ENCODE peak calls at places on chromosomes 6 and 20, in eight cellular contexts. One of them, this sample, is unnamed.

GRCh38 chr6:7471171-7471570 is 70.3 kb upstream of the DSP start:
- DNase-seq in omental fat pad: no peak
- DNase-seq in tibial artery: no peak
- DNase-seq in hepatocyte: no peak
- DNase-seq in lung: no peak
- DNase-seq in prostate gland: no peak
- DNase-seq in neural crest cell: no peak
- DNase-seq in uterus: no peak
- DNase-seq in this sample: no peak

GRCh38 chr20:54132612-54133433 is 41.0 kb downstream of the CYP24A1 start:
- DNase-seq in omental fat pad: peak
- DNase-seq in tibial artery: no peak
- DNase-seq in hepatocyte: peak
- DNase-seq in lung: peak
- DNase-seq in prostate gland: peak
- DNase-seq in neural crest cell: no peak
- DNase-seq in uterus: peak
- DNase-seq in this sample: no peak

GRCh38 chr6:43952746-43953145 is 174.5 kb downstream of the MRPL14 start:
- DNase-seq in omental fat pad: no peak
- DNase-seq in tibial artery: no peak
- DNase-seq in hepatocyte: no peak
- DNase-seq in lung: no peak
- DNase-seq in prostate gland: no peak
- DNase-seq in neural crest cell: no peak
- DNase-seq in uterus: no peak
- DNase-seq in this sample: no peak

GRCh38 chr20:34043025-34043424 is 49.3 kb downstream of the RALY start:
- DNase-seq in omental fat pad: no peak
- DNase-seq in tibial artery: no peak
- DNase-seq in hepatocyte: no peak
- DNase-seq in lung: no peak
- DNase-seq in prostate gland: no peak
- DNase-seq in neural crest cell: no peak
- DNase-seq in uterus: no peak
- DNase-seq in this sample: no peak

GRCh38 chr6:300026-300425 is 7.7 kb downstream of the DUSP22 start:
- DNase-seq in omental fat pad: no peak
- DNase-seq in tibial artery: no peak
- DNase-seq in hepatocyte: no peak
- DNase-seq in lung: no peak
- DNase-seq in prostate gland: no peak
- DNase-seq in neural crest cell: no peak
- DNase-seq in uterus: no peak
- DNase-seq in this sample: no peak

GRCh38 chr6:11196511-11197174 is 35.8 kb downstream of the NEDD9 start:
- DNase-seq in omental fat pad: no peak
- DNase-seq in tibial artery: no peak
- DNase-seq in hepatocyte: no peak
- DNase-seq in lung: no peak
- DNase-seq in prostate gland: no peak
- DNase-seq in neural crest cell: no peak
- DNase-seq in uterus: no peak
- DNase-seq in this sample: no peak

GRCh38 chr6:13573255-13573654 is 1.1 kb upstream of the SIRT5 start:
- DNase-seq in omental fat pad: no peak
- DNase-seq in tibial artery: no peak
- DNase-seq in hepatocyte: no peak
- DNase-seq in lung: no peak
- DNase-seq in prostate gland: no peak
- DNase-seq in neural crest cell: no peak
- DNase-seq in uterus: no peak
- DNase-seq in this sample: no peak

GRCh38 chr6:148611213-148611612 is 135.6 kb upstream of the UST start:
- DNase-seq in omental fat pad: no peak
- DNase-seq in tibial artery: peak
- DNase-seq in hepatocyte: peak
- DNase-seq in lung: peak
- DNase-seq in prostate gland: peak
- DNase-seq in neural crest cell: no peak
- DNase-seq in uterus: peak
- DNase-seq in this sample: no peak

GRCh38 chr6:75149253-75149652 is 56.6 kb downstream of the COL12A1 start:
- DNase-seq in omental fat pad: no peak
- DNase-seq in tibial artery: no peak
- DNase-seq in hepatocyte: no peak
- DNase-seq in lung: no peak
- DNase-seq in prostate gland: no peak
- DNase-seq in neural crest cell: no peak
- DNase-seq in uterus: no peak
- DNase-seq in this sample: no peak

GRCh38 chr6:159953091-159953581 is 15.7 kb upstream of the IGF2R start:
- DNase-seq in omental fat pad: no peak
- DNase-seq in tibial artery: peak
- DNase-seq in hepatocyte: peak
- DNase-seq in lung: peak
- DNase-seq in prostate gland: no peak
- DNase-seq in neural crest cell: no peak
- DNase-seq in uterus: peak
- DNase-seq in this sample: no peak

GRCh38 chr6:1987640-1988039 is 257.8 kb downstream of the GMDS start:
- DNase-seq in omental fat pad: no peak
- DNase-seq in tibial artery: no peak
- DNase-seq in hepatocyte: no peak
- DNase-seq in lung: no peak
- DNase-seq in prostate gland: no peak
- DNase-seq in neural crest cell: no peak
- DNase-seq in uterus: no peak
- DNase-seq in this sample: no peak

GRCh38 chr6:158567871-158568401 is 8.0 kb downstream of the TMEM181 start:
- DNase-seq in omental fat pad: no peak
- DNase-seq in tibial artery: no peak
- DNase-seq in hepatocyte: no peak
- DNase-seq in lung: no peak
- DNase-seq in prostate gland: no peak
- DNase-seq in neural crest cell: no peak
- DNase-seq in uterus: no peak
- DNase-seq in this sample: no peak

GRCh38 chr20:61436268-61436667 is 184.2 kb downstream of the CDH4 start:
- DNase-seq in omental fat pad: no peak
- DNase-seq in tibial artery: no peak
- DNase-seq in hepatocyte: no peak
- DNase-seq in lung: no peak
- DNase-seq in prostate gland: no peak
- DNase-seq in neural crest cell: no peak
- DNase-seq in uterus: no peak
- DNase-seq in this sample: no peak

GRCh38 chr6:5730586-5731263 is 276.0 kb downstream of the NRN1 start:
- DNase-seq in omental fat pad: no peak
- DNase-seq in tibial artery: no peak
- DNase-seq in hepatocyte: no peak
- DNase-seq in lung: no peak
- DNase-seq in prostate gland: no peak
- DNase-seq in neural crest cell: no peak
- DNase-seq in uterus: peak
- DNase-seq in this sample: no peak

GRCh38 chr6:22445946-22446345 is 123.4 kb upstream of the HDGFL1 start:
- DNase-seq in omental fat pad: no peak
- DNase-seq in tibial artery: no peak
- DNase-seq in hepatocyte: no peak
- DNase-seq in lung: no peak
- DNase-seq in prostate gland: no peak
- DNase-seq in neural crest cell: no peak
- DNase-seq in uterus: no peak
- DNase-seq in this sample: no peak

GRCh38 chr6:113574147-113574546 is 283.0 kb upstream of the MARCKS start:
- DNase-seq in omental fat pad: no peak
- DNase-seq in tibial artery: no peak
- DNase-seq in hepatocyte: no peak
- DNase-seq in lung: no peak
- DNase-seq in prostate gland: no peak
- DNase-seq in neural crest cell: no peak
- DNase-seq in uterus: no peak
- DNase-seq in this sample: no peak

GRCh38 chr6:113570176-113570575 is 287.0 kb upstream of the MARCKS start:
- DNase-seq in omental fat pad: no peak
- DNase-seq in tibial artery: no peak
- DNase-seq in hepatocyte: no peak
- DNase-seq in lung: no peak
- DNase-seq in prostate gland: no peak
- DNase-seq in neural crest cell: no peak
- DNase-seq in uterus: no peak
- DNase-seq in this sample: no peak

GRCh38 chr6:113565306-113565705 is 291.8 kb upstream of the MARCKS start:
- DNase-seq in omental fat pad: no peak
- DNase-seq in tibial artery: no peak
- DNase-seq in hepatocyte: no peak
- DNase-seq in lung: no peak
- DNase-seq in prostate gland: no peak
- DNase-seq in neural crest cell: no peak
- DNase-seq in uterus: no peak
- DNase-seq in this sample: no peak

GRCh38 chr6:113576310-113576709 is 280.8 kb upstream of the MARCKS start:
- DNase-seq in omental fat pad: no peak
- DNase-seq in tibial artery: no peak
- DNase-seq in hepatocyte: no peak
- DNase-seq in lung: no peak
- DNase-seq in prostate gland: no peak
- DNase-seq in neural crest cell: no peak
- DNase-seq in uterus: no peak
- DNase-seq in this sample: no peak

DNA sequence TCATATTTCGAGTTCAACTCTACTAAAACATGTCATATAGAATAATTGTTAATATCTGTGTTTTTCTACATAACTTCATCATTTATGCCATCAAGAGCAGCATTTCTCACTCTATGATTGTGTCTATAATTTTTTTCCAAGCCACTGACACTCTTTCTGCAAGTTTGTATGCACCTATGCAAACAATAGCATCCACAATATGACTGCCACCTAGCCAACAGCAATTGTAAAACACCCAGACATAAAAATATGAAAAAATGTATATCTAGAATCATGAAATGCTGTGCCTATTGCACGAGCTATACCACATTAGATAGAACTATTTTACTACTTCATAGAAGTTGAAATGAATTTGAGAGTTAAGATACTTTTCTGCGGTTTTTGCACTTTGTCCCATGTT is 286.5 kb upstream of the MARCKS start:
- DNase-seq in omental fat pad: no peak
- DNase-seq in tibial artery: no peak
- DNase-seq in hepatocyte: no peak
- DNase-seq in lung: no peak
- DNase-seq in prostate gland: no peak
- DNase-seq in neural crest cell: no peak
- DNase-seq in uterus: no peak
- DNase-seq in this sample: no peak
- TF ChIP-seq CTCF in omental fat pad: no peak
- TF ChIP-seq CTCF in tibial artery: no peak
- TF ChIP-seq CTCF in hepatocyte: peak
- TF ChIP-seq CTCF in lung: no peak
- TF ChIP-seq CTCF in prostate gland: no peak
- TF ChIP-seq CTCF in neural crest cell: no peak
- TF ChIP-seq CTCF in uterus: no peak
- TF ChIP-seq CTCF in this sample: no peak

DNA sequence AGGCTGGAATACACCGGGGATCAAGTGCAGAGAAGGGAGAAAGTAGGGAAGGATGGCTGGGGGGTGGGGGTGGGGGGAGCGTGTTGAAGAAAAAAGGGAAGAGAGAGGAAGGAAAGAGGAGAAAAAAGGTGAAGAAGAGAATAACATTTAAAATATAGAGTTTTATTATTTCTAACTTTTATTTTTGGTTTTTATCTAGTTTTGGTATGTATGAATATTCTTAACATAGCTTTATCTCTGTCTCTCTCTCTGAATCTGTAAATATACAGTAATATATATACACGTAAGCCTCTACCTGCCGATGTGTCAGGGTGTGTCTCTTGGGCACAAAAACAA is 30.0 kb downstream of the HLA-F start:
- DNase-seq in omental fat pad: no peak
- DNase-seq in tibial artery: no peak
- DNase-seq in hepatocyte: no peak
- DNase-seq in lung: no peak
- DNase-seq in prostate gland: no peak
- DNase-seq in neural crest cell: no peak
- DNase-seq in uterus: no peak
- DNase-seq in this sample: no peak
- TF ChIP-seq CTCF in omental fat pad: no peak
- TF ChIP-seq CTCF in tibial artery: peak
- TF ChIP-seq CTCF in hepatocyte: no peak
- TF ChIP-seq CTCF in lung: no peak
- TF ChIP-seq CTCF in prostate gland: no peak
- TF ChIP-seq CTCF in neural crest cell: no peak
- TF ChIP-seq CTCF in uterus: no peak
- TF ChIP-seq CTCF in this sample: no peak

DNA sequence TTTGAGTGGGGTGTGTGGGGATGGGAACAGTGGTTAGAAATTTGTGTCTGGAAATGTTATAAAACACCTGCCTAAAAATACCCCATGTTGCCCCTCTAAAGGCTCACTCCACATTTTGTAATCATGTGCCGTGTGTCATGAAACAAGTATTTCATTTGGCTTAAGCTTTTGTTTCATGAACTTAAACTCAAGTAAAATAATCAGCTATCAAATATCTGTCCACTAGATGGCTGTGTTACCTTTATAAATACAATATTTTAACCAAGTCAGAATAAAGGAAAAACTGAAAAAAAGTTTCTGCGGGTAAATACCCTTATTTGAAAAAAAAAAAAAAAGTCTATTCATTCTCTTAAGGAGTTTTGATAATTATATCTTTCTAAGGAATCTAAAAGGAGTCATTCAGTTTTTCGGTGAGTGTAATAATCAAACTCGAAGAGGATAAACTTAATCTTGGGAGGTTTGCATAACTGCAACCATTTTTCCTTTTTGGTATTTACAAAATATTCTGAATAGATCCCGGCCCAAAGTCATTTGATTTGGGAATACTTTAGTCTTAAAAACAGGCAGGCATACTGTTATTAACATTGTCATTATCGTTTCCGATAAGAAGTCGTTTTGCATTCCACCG is 29.9 kb upstream of the MTRF1L start:
- DNase-seq in omental fat pad: no peak
- DNase-seq in tibial artery: no peak
- DNase-seq in hepatocyte: peak
- DNase-seq in lung: no peak
- DNase-seq in prostate gland: no peak
- DNase-seq in neural crest cell: no peak
- DNase-seq in uterus: no peak
- DNase-seq in this sample: no peak
- TF ChIP-seq CTCF in omental fat pad: no peak
- TF ChIP-seq CTCF in tibial artery: peak
- TF ChIP-seq CTCF in hepatocyte: peak
- TF ChIP-seq CTCF in lung: no peak
- TF ChIP-seq CTCF in prostate gland: no peak
- TF ChIP-seq CTCF in neural crest cell: peak
- TF ChIP-seq CTCF in uterus: no peak
- TF ChIP-seq CTCF in this sample: peak

DNA sequence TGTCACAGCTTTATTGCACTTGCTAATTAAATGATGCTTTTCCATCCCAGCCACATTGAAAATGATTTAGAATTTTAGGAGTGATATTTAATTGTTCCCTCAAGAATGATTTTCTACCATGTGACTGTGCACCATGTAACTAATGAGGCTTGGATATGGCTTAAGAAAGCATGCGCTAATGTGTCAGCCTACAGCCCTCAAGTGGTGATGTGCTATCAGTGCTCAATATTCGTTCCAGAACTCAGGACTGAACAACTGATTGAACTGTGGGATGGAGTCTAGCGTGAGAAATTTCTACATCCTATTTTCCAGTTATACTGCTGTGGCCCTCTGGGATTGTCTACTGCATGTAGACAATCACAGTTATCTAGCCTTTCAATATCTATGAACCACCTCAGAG is 71.5 kb downstream of the PKIB start:
- DNase-seq in omental fat pad: no peak
- DNase-seq in tibial artery: no peak
- DNase-seq in hepatocyte: no peak
- DNase-seq in lung: no peak
- DNase-seq in prostate gland: no peak
- DNase-seq in neural crest cell: no peak
- DNase-seq in uterus: no peak
- DNase-seq in this sample: no peak
- TF ChIP-seq CTCF in omental fat pad: no peak
- TF ChIP-seq CTCF in tibial artery: no peak
- TF ChIP-seq CTCF in hepatocyte: no peak
- TF ChIP-seq CTCF in lung: no peak
- TF ChIP-seq CTCF in prostate gland: no peak
- TF ChIP-seq CTCF in neural crest cell: no peak
- TF ChIP-seq CTCF in uterus: no peak
- TF ChIP-seq CTCF in this sample: no peak